ENCODE peak calls at places on chromosome 22, in nine cellular contexts. M, W, K, N, E, U, D, X and J are unnamed samples.

GRCh38 chr22:27251563-27251962 is 550.0 kb downstream of the MN1 start:
- DNase-seq in U (peak; percentile 27), W (no peak), E (no peak), D (no peak), M (no peak), K (no peak), X (no peak), N (no peak), J (no peak)

GRCh38 chr22:17896552-17896951 is 122.3 kb upstream of the BID start:
- DNase-seq in K (no peak), E (no peak), X (no peak), M (no peak), D (no peak), W (no peak), U (no peak), N (no peak), J (no peak)

GRCh38 chr22:30806391-30806861 is 111.8 kb downstream of the OSBP2 start:
- DNase-seq in N (no peak), W (no peak), X (no peak), M (peak; percentile 88), K (no peak), U (peak; percentile 66), E (peak; percentile 47), D (no peak), J (no peak)

GRCh38 chr22:37425800-37426531 is 1.3 kb downstream of the ELFN2 start:
- DNase-seq in U (peak; percentile 36), D (no peak), E (no peak), W (no peak), N (no peak), K (no peak), M (no peak), X (no peak), J (no peak)

GRCh38 chr22:41280065-41280464 is 5.9 kb downstream of the RANGAP1 start:
- DNase-seq in M (peak; percentile 95), U (no peak), X (no peak), E (no peak), W (no peak), D (no peak), N (no peak), K (no peak), J (no peak)

GRCh38 chr22:39434721-39435120 is 22.1 kb upstream of the MGAT3 start:
- DNase-seq in E (no peak), N (no peak), W (no peak), X (no peak), M (no peak), K (no peak), D (no peak), U (no peak), J (no peak)

GRCh38 chr22:36465232-36466021 is 16.0 kb downstream of the TXN2 start:
- DNase-seq in M (peak; percentile 93), U (peak; percentile 96), D (no peak), K (no peak), W (no peak), N (no peak), E (peak; percentile 60), X (no peak), J (peak; percentile 83)

GRCh38 chr22:50445880-50446707 is 28.7 kb downstream of the SBF1 start:
- DNase-seq in E (no peak), D (no peak), X (no peak), U (no peak), M (no peak), N (no peak), K (no peak), W (no peak), J (no peak)

GRCh38 chr22:49107561-49107960 is 720.1 kb downstream of the BRD1 start:
- DNase-seq in E (no peak), U (no peak), N (no peak), D (no peak), K (no peak), M (no peak), W (no peak), X (no peak), J (no peak)